ENCODE peak calls at places on chromosomes 16 and 17, in five cellular contexts. N is activated CD8-positive, alpha-beta memory T cell treated with anti-CD3 and anti-CD28 coated beads, Interleukin-2, amount 10 ng/mL, durations not matched to agents 7 days and 5 days; E is aorta; C is RWPE2; S is upper lobe of right lung. A is an unnamed sample.

GRCh38 chr16:83925957-83926725 is 26.9 kb upstream of the OSGIN1 start:
- ATAC-seq in N (no peak), S (no peak), C (no peak), E (no peak), A (no peak)

GRCh38 chr17:76641501-76641900 is 2.1 kb downstream of the ST6GALNAC1 start:
- ATAC-seq in S (peak; percentile 76), N (no peak), C (peak; percentile 93), E (no peak), A (peak; percentile 50)

GRCh38 chr16:10325783-10326543 is 59.9 kb upstream of the ATF7IP2 start:
- ATAC-seq in E (no peak), S (no peak), C (no peak), N (no peak), A (no peak)

GRCh38 chr16:20889625-20890275 is 10.4 kb downstream of the DCUN1D3 start:
- ATAC-seq in S (peak; percentile 71), E (no peak), C (no peak), N (no peak), A (no peak)

GRCh38 chr17:52147872-52148271 is 10.6 kb downstream of the CA10 start:
- ATAC-seq in E (no peak), N (peak; percentile 80), S (no peak), C (peak; percentile 47), A (no peak)

GRCh38 chr16:48203974-48204824 is 39.9 kb upstream of the LONP2 start:
- ATAC-seq in E (no peak), N (no peak), S (no peak), C (no peak), A (no peak)

GRCh38 chr16:86520317-86521210 is 10.2 kb downstream of the FOXF1 start:
- ATAC-seq in S (no peak), N (no peak), C (no peak), E (no peak), A (no peak)

GRCh38 chr17:38568274-38568673 is 37.5 kb downstream of the SRCIN1 start:
- ATAC-seq in S (no peak), E (no peak), C (no peak), N (no peak), A (no peak)

GRCh38 chr16:66927918-66928649 is 2.7 kb upstream of the RRAD start:
- ATAC-seq in N (no peak), E (no peak), S (no peak), C (no peak), A (peak; percentile 0)

GRCh38 chr16:1763521-1764511 is 7.5 kb downstream of the NME3 start:
- ATAC-seq in C (no peak), E (no peak), N (no peak), S (no peak), A (peak; percentile 35)

GRCh38 chr17:17526369-17526768 is 30.2 kb upstream of the RASD1 start:
- ATAC-seq in N (no peak), C (no peak), E (no peak), S (peak; percentile 41), A (peak; percentile 17)

GRCh38 chr17:40810505-40810904 is 10.7 kb upstream of the KRT28 start:
- ATAC-seq in N (no peak), C (peak; percentile 93), S (no peak), E (no peak), A (no peak)

GRCh38 chr17:74903671-74904070 is 10.2 kb upstream of the FADS6 start:
- ATAC-seq in C (no peak), E (no peak), N (no peak), S (no peak), A (no peak)

GRCh38 chr17:36485805-36486203 is 677 bp upstream of the ZNHIT3 start:
- ATAC-seq in N (no peak), E (no peak), S (no peak), C (no peak), A (no peak)

GRCh38 chr17:6100146-6100545 is 30.0 kb downstream of the WSCD1 start:
- ATAC-seq in E (no peak), C (no peak), N (no peak), S (no peak), A (no peak)

GRCh38 chr17:81309140-81309858 is 14.2 kb upstream of the SLC38A10 start:
- ATAC-seq in N (peak; percentile 70), S (peak; percentile 95), E (peak; percentile 83), C (peak; percentile 53), A (peak; percentile 84)

GRCh38 chr17:36153887-36154576 is 22.4 kb downstream of the TBC1D3B start:
- ATAC-seq in N (peak; percentile 11), S (no peak), C (no peak), E (no peak), A (no peak)

GRCh38 chr17:42169351-42169750 is 11.6 kb downstream of the KCNH4 start:
- ATAC-seq in C (no peak), N (no peak), S (no peak), E (no peak), A (no peak)

GRCh38 chr17:40402668-40403067 is 15.0 kb downstream of the TOP2A start:
- ATAC-seq in C (no peak), E (no peak), N (no peak), S (no peak), A (no peak)

GRCh38 chr16:31356566-31357323 is 1.8 kb downstream of the ITGAX start:
- ATAC-seq in N (no peak), S (peak; percentile 7), C (no peak), E (no peak), A (no peak)

GRCh38 chr17:74952431-74953128 is 16.9 kb downstream of the OTOP3 start:
- ATAC-seq in N (no peak), C (no peak), S (no peak), E (no peak), A (no peak)

GRCh38 chr17:64084086-64084939 is 45.6 kb downstream of the ERN1 start:
- ATAC-seq in E (peak; percentile 25), S (peak; percentile 70), N (no peak), C (peak; percentile 49), A (peak; percentile 65)

GRCh38 chr17:65531508-65532431 is 29.7 kb downstream of the AXIN2 start:
- ATAC-seq in C (no peak), S (peak; percentile 74), N (no peak), E (peak; percentile 51), A (peak; percentile 14)

GRCh38 chr17:43372273-43372911 is 26.4 kb upstream of the ARL4D start:
- ATAC-seq in N (no peak), C (no peak), S (no peak), E (no peak), A (no peak)

GRCh38 chr16:63145411-63145810 is 1109.2 kb upstream of the CDH8 start:
- ATAC-seq in E (no peak), C (no peak), N (no peak), S (no peak), A (no peak)

GRCh38 chr17:1022278-1023024 is 25.5 kb downstream of the TIMM22 start:
- ATAC-seq in S (peak; percentile 6), C (no peak), E (peak; percentile 82), N (no peak), A (no peak)

GRCh38 chr16:66878067-66878466 is 2.2 kb upstream of the PDP2 start:
- ATAC-seq in S (no peak), N (no peak), E (no peak), C (no peak), A (no peak)

GRCh38 chr17:65121368-65121767 is 15.8 kb upstream of the RGS9 start:
- ATAC-seq in S (no peak), C (no peak), E (no peak), N (peak; percentile 18), A (no peak)

GRCh38 chr17:40320771-40321501 is 12.0 kb downstream of the RARA start:
- ATAC-seq in C (no peak), S (no peak), N (no peak), E (peak; percentile 41), A (no peak)

GRCh38 chr16:88920618-88921602 is 54.5 kb upstream of the PABPN1L start:
- ATAC-seq in C (peak; percentile 28), N (no peak), S (peak; percentile 55), E (peak; percentile 70), A (peak; percentile 38)

GRCh38 chr17:79783891-79784290 is 5.9 kb downstream of the CBX2 start:
- ATAC-seq in E (no peak), N (no peak), C (no peak), S (no peak), A (no peak)

GRCh38 chr17:17036520-17036998 is 5.7 kb upstream of the MPRIP start:
- ATAC-seq in E (peak; percentile 68), C (no peak), N (no peak), S (peak; percentile 88), A (peak; percentile 56)

GRCh38 chr17:20284575-20284974 is 182.8 kb downstream of the LGALS9B start:
- ATAC-seq in C (no peak), S (no peak), N (no peak), E (no peak), A (no peak)

GRCh38 chr16:12137344-12138094 is 161.0 kb downstream of the SNX29 start:
- ATAC-seq in C (no peak), S (no peak), E (no peak), N (no peak), A (no peak)

GRCh38 chr17:55649935-55650597 is 72.6 kb downstream of the TMEM100 start:
- ATAC-seq in E (no peak), S (no peak), N (no peak), C (no peak), A (no peak)